ENCODE peak calls at places on chromosomes 4 and X, in five cellular contexts. X is ovary, G is sigmoid colon, L is transverse colon, I is tibial nerve. K is an unnamed sample. For H3K4me1, the result is how much of the 10 kb centered on the place peaks cover.

GRCh38 chr4:31620476-31620875 is 900.3 kb downstream of the PCDH7 start:
- DNase-seq in I (no peak), L (no peak), X (no peak), G (no peak), K (no peak)

GRCh38 chr4:1008840-1009646 is 2.4 kb upstream of the FGFRL1 start:
- DNase-seq in X (no peak), G (peak), L (peak), I (no peak), K (no peak)

GRCh38 chr4:148436512-148436911 is 5.7 kb downstream of the NR3C2 start:
- DNase-seq in L (no peak), G (no peak), I (no peak), X (no peak), K (no peak)

GRCh38 chr4:2354127-2354526 is 64.3 kb downstream of the ZFYVE28 start:
- DNase-seq in L (peak), I (no peak), X (no peak), G (peak), K (no peak)

GRCh38 chr4:5866841-5867782 is 25.8 kb downstream of the CRMP1 start:
- DNase-seq in G (no peak), I (no peak), X (no peak), L (no peak), K (no peak)

GRCh38 chrX:94265323-94265722 is 591.3 kb downstream of the FAM133A start:
- DNase-seq in G (no peak), I (no peak), X (no peak), L (no peak), K (no peak)

GRCh38 chr4:163542275-163542674 is 47.8 kb downstream of the TMA16 start:
- DNase-seq in L (no peak), G (no peak), X (no peak), I (no peak), K (no peak)

GRCh38 chr4:39931441-39931901 is 46.2 kb downstream of the PDS5A start:
- DNase-seq in G (no peak), X (no peak), I (no peak), L (no peak), K (no peak)

GRCh38 chr4:7904108-7904516 is 35.5 kb downstream of the AFAP1 start:
- DNase-seq in X (no peak), L (no peak), I (no peak), G (no peak), K (no peak)

GRCh38 chrX:153900806-153901752 is 3.4 kb upstream of the AVPR2 start:
- DNase-seq in I (no peak), X (no peak), G (peak), L (peak), K (peak)

GRCh38 chr4:77815651-77816050 is 3.5 kb downstream of the CNOT6L start:
- DNase-seq in L (no peak), X (no peak), I (no peak), G (no peak), K (no peak)

GRCh38 chr4:83259586-83259985 is 25.0 kb downstream of the COQ2 start:
- DNase-seq in I (no peak), L (no peak), X (no peak), G (no peak), K (no peak)

GRCh38 chr4:83261307-83261706 is 23.3 kb downstream of the COQ2 start:
- DNase-seq in X (no peak), I (no peak), L (peak), G (no peak), K (no peak)

GRCh38 chr4:83255584-83255983 is 29.0 kb downstream of the COQ2 start:
- DNase-seq in I (no peak), L (no peak), G (no peak), X (no peak), K (no peak)

GRCh38 chr4:83258463-83258862 is 26.1 kb downstream of the COQ2 start:
- DNase-seq in I (no peak), X (no peak), L (no peak), G (no peak), K (no peak)

GRCh38 chr4:83257811-83258210 is 26.8 kb downstream of the COQ2 start:
- DNase-seq in I (no peak), X (no peak), G (no peak), L (no peak), K (no peak)
- H3K4me1 ChIP-seq in I (under half), X (under half), G (under half), L (half or more), K (under half)

DNA sequence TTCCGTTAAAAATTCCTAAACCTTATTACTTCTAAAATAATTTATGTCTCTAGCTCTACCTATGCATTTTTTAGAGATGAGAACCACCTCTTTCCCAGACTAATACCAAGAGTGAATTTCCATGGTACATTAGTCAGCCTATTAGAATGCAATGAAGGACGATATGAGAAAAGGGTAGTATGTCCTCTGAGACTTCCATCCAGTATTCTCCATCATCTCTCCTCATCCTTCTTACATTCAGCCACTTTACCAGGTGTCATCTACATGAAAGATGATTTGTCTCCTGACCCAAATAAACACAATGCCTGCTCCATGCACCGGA is 97.8 kb downstream of the MAB21L2 start:
- DNase-seq in I (no peak), L (no peak), G (no peak), X (no peak), K (no peak)
- H3K27ac ChIP-seq in I (no peak), L (no peak), G (no peak), X (no peak), K (no peak)

GRCh38 chr4:186723207-186724047 is at the start of gene FAT1:
- DNase-seq in I (peak), G (peak), L (peak), X (peak), K (peak)
- TF ChIP-seq POLR2A in I (peak), G (peak), L (peak), X (no peak), K (no peak)

DNA sequence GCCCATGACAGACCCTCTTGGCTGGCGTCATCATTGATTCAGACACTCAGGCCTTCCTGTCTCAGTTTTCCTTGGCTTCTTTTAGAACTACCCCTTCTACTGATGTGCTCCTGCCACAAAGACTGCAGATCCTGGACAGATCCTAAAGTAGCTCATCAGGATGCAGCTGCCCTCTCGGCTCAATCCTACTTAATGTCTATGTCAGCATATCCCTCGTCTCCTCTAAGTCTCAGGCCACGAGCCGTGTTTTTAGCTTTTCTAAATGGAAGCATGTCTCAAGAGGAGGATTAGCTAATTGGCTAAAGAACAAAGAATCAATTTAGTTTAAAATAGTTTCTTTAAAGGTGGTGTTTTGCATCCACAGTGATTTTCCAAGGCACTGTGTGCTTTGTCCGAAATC is 447.7 kb downstream of the STIM2 start:
- DNase-seq in X (no peak), I (no peak), L (no peak), G (no peak), K (no peak)
- H3K4me1 ChIP-seq in X (under half), I (under half), L (under half), G (under half), K (under half)

K was measured in heart left ventricle.